ENCODE peak calls at places on chromosomes 2 and 18, in five cellular contexts. U, I, D, O and P are unnamed samples.

GRCh38 chr2:96110621-96111256 is 5.6 kb downstream of the ADRA2B start:
- DNase-seq in O (no peak), D (no peak), I (no peak), U (no peak), P (no peak)

GRCh38 chr2:69306612-69306896 is 80.5 kb downstream of the GFPT1 start:
- DNase-seq in I (no peak), U (no peak), O (no peak), D (no peak), P (no peak)

GRCh38 chr2:149047118-149047517 is 8.6 kb downstream of the LYPD6B start:
- DNase-seq in I (no peak), O (no peak), U (no peak), D (no peak), P (no peak)

GRCh38 chr2:207766697-207767460 is 2.8 kb downstream of the FZD5 start:
- DNase-seq in D (no peak), U (peak; percentile 66), O (no peak), I (peak; percentile 74), P (no peak)

GRCh38 chr18:73235921-73236320 is 368.1 kb upstream of the NETO1 start:
- DNase-seq in U (no peak), I (no peak), O (no peak), D (no peak), P (peak; percentile 4)

GRCh38 chr2:240586919-240587800 is 626 bp downstream of the CAPN10 start:
- DNase-seq in U (peak; percentile 82), I (peak; percentile 77), O (peak; percentile 65), D (no peak), P (peak; percentile 51)

GRCh38 chr2:188773075-188773474 is 201.1 kb upstream of the COL3A1 start:
- DNase-seq in I (no peak), U (no peak), O (no peak), D (no peak), P (peak; percentile 75)

GRCh38 chr2:1024981-1025380 is 74.3 kb downstream of the SNTG2 start:
- DNase-seq in U (no peak), O (no peak), I (no peak), D (no peak), P (no peak)

GRCh38 chr2:129233751-129234406 is 745.6 kb upstream of the RAB6C start:
- DNase-seq in U (peak; percentile 52), I (peak; percentile 27), D (no peak), O (peak; percentile 17), P (no peak)

GRCh38 chr2:119010336-119010735 is 68.3 kb downstream of the MARCO start:
- DNase-seq in D (no peak), I (no peak), U (no peak), O (no peak), P (no peak)

GRCh38 chr18:28574175-28574574 is 397.2 kb upstream of the CDH2 start:
- DNase-seq in D (no peak), U (peak; percentile 53), I (peak; percentile 17), O (no peak), P (no peak)

GRCh38 chr18:28576941-28577340 is 400.0 kb upstream of the CDH2 start:
- DNase-seq in U (no peak), O (no peak), D (no peak), I (no peak), P (peak; percentile 55)

DNA sequence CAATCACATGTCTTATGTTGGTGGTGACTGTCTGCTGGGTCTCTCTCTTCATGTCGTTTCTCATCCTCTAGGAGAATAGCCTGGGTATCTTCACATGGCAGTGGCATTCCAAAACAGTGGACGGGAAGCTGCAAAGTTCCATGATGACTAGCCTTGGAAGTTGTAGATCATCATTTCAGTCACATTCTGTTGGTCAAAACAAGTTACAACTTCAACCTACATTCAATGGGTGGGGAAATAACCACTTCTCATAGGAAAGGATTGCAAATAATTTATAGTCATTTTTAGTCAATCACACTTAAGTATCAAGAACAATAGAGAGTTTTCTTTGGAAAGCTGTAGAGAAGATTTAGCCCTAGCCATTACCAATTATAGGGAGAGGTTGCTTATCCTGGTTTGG is 395.0 kb upstream of the CDH2 start:
- DNase-seq in D (no peak), U (no peak), I (no peak), O (no peak), P (no peak)
- TF ChIP-seq EZH2phosphoT487 in D (no peak), U (no peak), I (no peak), O (no peak), P (no peak)

DNA sequence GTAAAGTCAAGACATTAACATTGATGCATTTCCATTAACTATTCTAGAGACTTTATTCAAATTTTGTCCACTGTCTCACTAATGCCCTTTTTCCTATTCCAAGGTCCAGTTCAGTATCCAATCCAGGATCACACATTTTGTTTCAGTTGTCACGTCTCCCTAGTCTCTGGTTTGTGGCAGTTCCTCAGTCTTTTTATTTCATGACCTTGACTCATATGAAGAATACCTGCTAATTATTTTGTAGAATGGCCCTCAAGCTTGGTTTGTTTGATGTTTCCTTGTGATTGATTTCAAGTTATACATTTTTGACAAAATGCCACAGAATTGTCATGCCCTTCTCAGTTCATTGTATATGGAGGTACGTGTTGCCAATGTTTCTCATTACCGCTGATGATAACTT is 145.2 kb downstream of the FHOD3 start:
- DNase-seq in D (no peak), I (no peak), O (no peak), U (no peak), P (no peak)
- TF ChIP-seq CTCF in D (no peak), I (no peak), O (no peak), U (no peak), P (no peak)

GRCh38 chr2:36351291-36352023 is 4.1 kb upstream of the CRIM1 start:
- DNase-seq in I (no peak), O (no peak), D (no peak), U (no peak), P (peak; percentile 22)

GRCh38 chr2:36348721-36349120 is 6.9 kb upstream of the CRIM1 start:
- DNase-seq in U (no peak), I (no peak), D (no peak), O (no peak), P (no peak)

GRCh38 chr2:36354816-36355156 is 792 bp upstream of the CRIM1 start:
- DNase-seq in O (no peak), D (no peak), I (no peak), U (no peak), P (peak; percentile 21)

GRCh38 chr2:36352711-36353110 is 2.9 kb upstream of the CRIM1 start:
- DNase-seq in O (no peak), I (no peak), U (no peak), D (no peak), P (peak; percentile 86)

GRCh38 chr2:36352024-36352398 is 3.6 kb upstream of the CRIM1 start:
- DNase-seq in O (peak; percentile 67), D (peak; percentile 65), I (peak; percentile 80), U (peak; percentile 65), P (peak; percentile 77)
- TF ChIP-seq EZH2phosphoT487 in O (no peak), D (no peak), I (no peak), U (no peak), P (no peak)

GRCh38 chr2:194166818-194167217 is 1490.2 kb upstream of the SLC39A10 start:
- DNase-seq in O (peak; percentile 6), D (peak; percentile 40), U (peak; percentile 53), I (peak; percentile 62), P (peak; percentile 53)
- TF ChIP-seq CTCF in O (peak; percentile 64), D (peak; percentile 20), U (peak; percentile 69), I (peak; percentile 74), P (peak; percentile 59)

GRCh38 chr18:51614967-51615571 is 417.6 kb upstream of the MEX3C start:
- DNase-seq in I (no peak), U (no peak), O (no peak), D (no peak), P (peak; percentile 55)
- TF ChIP-seq EZH2phosphoT487 in I (no peak), U (no peak), O (no peak), D (no peak), P (no peak)

DNA sequence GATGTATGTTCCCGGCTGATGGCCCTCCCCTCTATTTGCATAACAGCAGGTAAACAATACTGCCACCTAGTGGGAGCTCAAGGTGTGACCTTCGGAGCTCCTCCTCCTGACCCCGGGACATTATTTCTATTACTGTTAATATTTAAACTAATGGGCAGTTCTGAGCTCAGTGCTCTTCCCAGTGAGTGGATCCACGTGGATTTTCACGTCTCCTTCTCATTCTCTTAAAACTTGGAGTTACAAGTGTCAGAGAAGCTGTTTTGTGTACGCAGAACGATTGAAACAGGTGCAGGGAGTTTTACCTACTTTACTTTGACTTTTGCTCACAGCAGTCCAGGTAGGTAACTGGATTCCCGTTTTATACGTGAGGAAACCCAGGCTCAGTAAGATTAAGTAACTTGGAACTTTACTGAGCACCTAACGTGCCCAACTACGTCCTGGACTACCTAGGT is 127.3 kb downstream of the PRKCE start:
- DNase-seq in I (peak; percentile 88), U (peak; percentile 52), D (peak; percentile 64), O (peak; percentile 86), P (peak; percentile 89)
- TF ChIP-seq CTCF in I (peak; percentile 80), U (peak; percentile 59), D (peak; percentile 80), O (peak; percentile 92), P (peak; percentile 83)